ENCODE peak calls at places on chromosomes 2 and 18, in six cellular contexts. O is activated CD8-positive, alpha-beta memory T cell treated with anti-CD3 and anti-CD28 coated beads, Interleukin-2, amount 50 U/mL, for 48 hours; H is HFF-Myc; A is EH; Z is stimulated activated CD8-positive, alpha-beta memory T cell treated with anti-CD3 and anti-CD28 coated beads, Interleukin-2, amount 100 ng/mL, for 1 hour; M is GM12892. V is an unnamed sample.

GRCh38 chr2:11395971-11396689 is 51.7 kb upstream of the ROCK2 start:
- DNase-seq in M (no peak), H (no peak), O (no peak), Z (no peak), A (no peak), V (no peak)

GRCh38 chr2:56104951-56105350 is 78.8 kb upstream of the CCDC85A start:
- DNase-seq in A (no peak), M (no peak), O (no peak), H (no peak), Z (no peak), V (no peak)

GRCh38 chr2:7685342-7686015 is 768.3 kb downstream of the RNF144A start:
- DNase-seq in O (no peak), M (no peak), H (no peak), Z (no peak), A (peak; percentile 87), V (no peak)

GRCh38 chr18:9366126-9366714 is 31.6 kb downstream of the TWSG1 start:
- DNase-seq in O (no peak), A (peak; percentile 39), Z (no peak), H (peak; percentile 44), M (no peak), V (no peak)

GRCh38 chr18:9147440-9148238 is 11.1 kb downstream of the ANKRD12 start:
- DNase-seq in H (peak; percentile 43), O (no peak), Z (no peak), M (no peak), A (peak; percentile 78), V (no peak)

GRCh38 chr2:207133862-207134519 is 31.8 kb downstream of the KLF7 start:
- DNase-seq in A (peak; percentile 95), H (peak; percentile 75), O (no peak), Z (no peak), M (no peak), V (no peak)

GRCh38 chr2:23375448-23375847 is 9.5 kb upstream of the KLHL29 start:
- DNase-seq in H (no peak), A (peak; percentile 35), M (no peak), O (no peak), Z (no peak), V (no peak)

GRCh38 chr2:17892726-17893534 is 14.5 kb downstream of the KCNS3 start:
- DNase-seq in Z (no peak), H (no peak), A (no peak), O (no peak), M (no peak), V (no peak)

GRCh38 chr18:47968006-47968676 is 37.7 kb upstream of the SMAD2 start:
- DNase-seq in H (no peak), Z (no peak), O (no peak), M (no peak), A (peak; percentile 74), V (no peak)

GRCh38 chr18:11666176-11666575 is 22.9 kb upstream of the GNAL start:
- DNase-seq in A (no peak), Z (no peak), M (no peak), H (no peak), O (no peak), V (no peak)

GRCh38 chr2:57536535-57537231 is 509.9 kb upstream of the VRK2 start:
- DNase-seq in A (no peak), H (no peak), M (no peak), Z (no peak), O (no peak), V (no peak)

GRCh38 chr2:86584164-86584913 is 21.1 kb upstream of the CHMP3 start:
- DNase-seq in M (no peak), O (no peak), Z (no peak), A (peak; percentile 31), H (no peak), V (no peak)

GRCh38 chr2:240887631-240888030 is 8.3 kb downstream of the MAB21L4 start:
- DNase-seq in H (no peak), Z (no peak), A (no peak), O (no peak), M (no peak), V (no peak)

GRCh38 chr2:85584354-85584856 is at the start of gene VAMP5:
- DNase-seq in H (no peak), O (no peak), Z (no peak), M (peak; percentile 78), A (peak; percentile 57), V (no peak)

GRCh38 chr2:5391361-5391760 is 300.8 kb upstream of the SOX11 start:
- DNase-seq in O (no peak), A (no peak), H (no peak), Z (no peak), M (no peak), V (no peak)

GRCh38 chr2:112542974-112543760 is 902 bp downstream of the POLR1B start:
- DNase-seq in M (no peak), O (no peak), H (no peak), Z (no peak), A (peak; percentile 26), V (no peak)

GRCh38 chr2:189492451-189492850 is 51.2 kb downstream of the WDR75 start:
- DNase-seq in A (peak; percentile 15), M (no peak), O (no peak), Z (no peak), H (no peak), V (no peak)

GRCh38 chr2:150732064-150732463 is 244.6 kb upstream of the RND3 start:
- DNase-seq in O (no peak), H (no peak), A (peak; percentile 55), M (no peak), Z (no peak), V (no peak)

GRCh38 chr18:13179566-13180113 is 38.9 kb upstream of the LDLRAD4 start:
- DNase-seq in O (no peak), Z (no peak), A (no peak), M (no peak), H (no peak), V (no peak)

GRCh38 chr18:6413554-6414117 is 1.1 kb downstream of the L3MBTL4 start:
- DNase-seq in M (no peak), A (no peak), H (no peak), O (no peak), Z (no peak), V (no peak)

GRCh38 chr18:61333746-61334490 is 688 bp downstream of the CDH20 start:
- DNase-seq in A (no peak), O (no peak), Z (no peak), M (no peak), H (no peak), V (no peak)

GRCh38 chr2:42752299-42752698 is 11.6 kb downstream of the OXER1 start:
- DNase-seq in O (no peak), H (no peak), Z (no peak), A (no peak), M (no peak), V (no peak)

GRCh38 chr2:107376910-107377309 is 449.8 kb upstream of the RGPD4 start:
- DNase-seq in O (no peak), A (no peak), Z (no peak), M (no peak), H (no peak), V (no peak)

V was measured in GM18507.